ENCODE peak calls at places on chromosomes 7 and 10, in six cellular contexts. K is EL, A is HT1080, Z is tibial artery, S is H54, W is posterior vena cava. H is an unnamed sample.

GRCh38 chr10:108582888-108583287 is 1340.4 kb downstream of the XPNPEP1 start:
- DNase-seq in K (peak), A (no peak), Z (no peak), S (no peak), W (no peak), H (no peak)

GRCh38 chr7:35906191-35906908 is 105.5 kb downstream of the SEPTIN7 start:
- DNase-seq in K (peak), A (peak), Z (peak), S (peak), W (no peak), H (peak)

GRCh38 chr10:11178606-11179221 is 161.0 kb downstream of the CELF2 start:
- DNase-seq in K (peak), A (peak), Z (peak), S (no peak), W (no peak), H (peak)

GRCh38 chr7:130377178-130377577 is 3.1 kb upstream of the CPA1 start:
- DNase-seq in K (no peak), A (peak), Z (no peak), S (no peak), W (peak), H (no peak)

GRCh38 chr10:12844796-12845524 is 156.6 kb downstream of the CCDC3 start:
- DNase-seq in K (peak), A (peak), Z (no peak), S (peak), W (no peak), H (peak)

GRCh38 chr7:44881066-44881600 is 4.2 kb downstream of the PURB start:
- DNase-seq in K (no peak), A (no peak), Z (no peak), S (no peak), W (no peak), H (no peak)

GRCh38 chr10:100831742-100832141 is 81.0 kb upstream of the SLF2 start:
- DNase-seq in K (no peak), A (no peak), Z (no peak), S (no peak), W (no peak), H (no peak)

GRCh38 chr7:767580-767940 is 40.5 kb upstream of the PRKAR1B start:
- DNase-seq in K (no peak), A (no peak), Z (no peak), S (no peak), W (no peak), H (no peak)

GRCh38 chr10:23516530-23516929 is 77.7 kb downstream of the OTUD1 start:
- DNase-seq in K (peak), A (peak), Z (no peak), S (no peak), W (no peak), H (peak)

GRCh38 chr10:133131754-133132710 is 28.0 kb upstream of the KNDC1 start:
- DNase-seq in K (no peak), A (no peak), Z (no peak), S (no peak), W (peak), H (no peak)

GRCh38 chr7:132577206-132578049 is 1.2 kb upstream of the PLXNA4 start:
- DNase-seq in K (peak), A (peak), Z (peak), S (no peak), W (peak), H (peak)

GRCh38 chr10:84296071-84296981 is 32.1 kb upstream of the CCSER2 start:
- DNase-seq in K (peak), A (peak), Z (peak), S (peak), W (no peak), H (peak)

GRCh38 chr10:15200626-15201025 is 32.1 kb upstream of the NMT2 start:
- DNase-seq in K (peak), A (peak), Z (no peak), S (peak), W (no peak), H (peak)

GRCh38 chr7:155653773-155654172 is 9.3 kb downstream of the RBM33 start:
- DNase-seq in K (peak), A (no peak), Z (no peak), S (no peak), W (no peak), H (no peak)

GRCh38 chr7:107687656-107688055 is 27.0 kb downstream of the SLC26A4 start:
- DNase-seq in K (peak), A (peak), Z (no peak), S (peak), W (no peak), H (peak)

GRCh38 chr10:60187691-60188090 is 202.0 kb downstream of the ANK3 start:
- DNase-seq in K (no peak), A (no peak), Z (no peak), S (no peak), W (no peak), H (no peak)

GRCh38 chr10:73554729-73555128 is 36.4 kb downstream of the USP54 start:
- DNase-seq in K (no peak), A (no peak), Z (no peak), S (no peak), W (no peak), H (no peak)

GRCh38 chr7:127652333-127653248 is 597 bp downstream of the SND1 start:
- DNase-seq in K (peak), A (no peak), Z (no peak), S (no peak), W (no peak), H (peak)

GRCh38 chr7:66921396-66921917 is 432 bp downstream of the TMEM248 start:
- DNase-seq in K (peak), A (no peak), Z (peak), S (peak), W (peak), H (peak)

GRCh38 chr7:80635998-80636397 is 2.4 kb upstream of the CD36 start:
- DNase-seq in K (no peak), A (no peak), Z (no peak), S (no peak), W (no peak), H (no peak)

GRCh38 chr7:34158311-34158710 is 253.0 kb downstream of the BMPER start:
- DNase-seq in K (no peak), A (no peak), Z (peak), S (no peak), W (no peak), H (no peak)

GRCh38 chr10:12144538-12144937 is 15.1 kb downstream of the SEC61A2 start:
- DNase-seq in K (no peak), A (no peak), Z (no peak), S (no peak), W (no peak), H (no peak)

GRCh38 chr7:74554178-74554577 is 100.5 kb downstream of the GTF2IRD1 start:
- DNase-seq in K (no peak), A (no peak), Z (no peak), S (no peak), W (no peak), H (peak)

GRCh38 chr10:21953585-21954057 is 49.9 kb downstream of the DNAJC1 start:
- DNase-seq in K (peak), A (peak), Z (no peak), S (peak), W (no peak), H (peak)

GRCh38 chr10:62442894-62443674 is 68.9 kb downstream of the ZNF365 start:
- DNase-seq in K (no peak), A (no peak), Z (no peak), S (no peak), W (no peak), H (no peak)

GRCh38 chr10:122939819-122940543 is 14.0 kb downstream of the C10orf88 start:
- DNase-seq in K (peak), A (no peak), Z (no peak), S (no peak), W (no peak), H (peak)

GRCh38 chr7:47228386-47229014 is 353.4 kb downstream of the TNS3 start:
- DNase-seq in K (no peak), A (no peak), Z (no peak), S (peak), W (no peak), H (no peak)

GRCh38 chr10:61919646-61920215 is 18.2 kb downstream of the ARID5B start:
- DNase-seq in K (peak), A (no peak), Z (no peak), S (no peak), W (no peak), H (no peak)

GRCh38 chr7:99379043-99379577 is 4.6 kb downstream of the ARPC1B start:
- DNase-seq in K (peak), A (peak), Z (peak), S (peak), W (peak), H (peak)

GRCh38 chr10:61319550-61320256 is 133.5 kb downstream of the TMEM26 start:
- DNase-seq in K (peak), A (no peak), Z (no peak), S (no peak), W (no peak), H (peak)

GRCh38 chr10:45372251-45372951 is 1.6 kb upstream of the ALOX5 start:
- DNase-seq in K (no peak), A (no peak), Z (no peak), S (no peak), W (no peak), H (no peak)

GRCh38 chr7:29194594-29195417 is at the start of gene CHN2:
- DNase-seq in K (peak), A (no peak), Z (peak), S (no peak), W (peak), H (peak)

GRCh38 chr10:38047666-38048065 is 37.2 kb downstream of the ZNF33A start:
- DNase-seq in K (no peak), A (peak), Z (no peak), S (no peak), W (no peak), H (peak)

GRCh38 chr7:22563621-22564241 is 63.7 kb upstream of the STEAP1B start:
- DNase-seq in K (peak), A (peak), Z (no peak), S (no peak), W (no peak), H (peak)

GRCh38 chr10:121942749-121943148 is 14.9 kb upstream of the ATE1 start:
- DNase-seq in K (peak), A (peak), Z (peak), S (no peak), W (no peak), H (peak)

GRCh38 chr7:158557441-158557755 is 30.2 kb downstream of the PTPRN2 start:
- DNase-seq in K (no peak), A (no peak), Z (no peak), S (no peak), W (peak), H (no peak)

H was measured in astrocyte of the hippocampus.